ENCODE peak calls at places on chromosomes 1 and 21, in five cellular contexts. One of them, this sample, is unnamed.
A peak's percentile ranks its signal among the peaks of the same experiment; 100 is the strongest.

GRCh38 chr1:209628618-209629299 is 23.5 kb downstream of the LAMB3 start:
- DNase-seq in aorta: no peak
- DNase-seq in heart left ventricle: no peak
- DNase-seq in epithelial cell of prostate: no peak
- DNase-seq in stimulated activated CD4-positive, alpha-beta T cell treated with anti-CD3 and anti-CD28 coated beads, Interleukin-2, amount 100 ng/mL, for 48 hours: no peak
- DNase-seq in this sample: no peak

GRCh38 chr1:72371259-72372035 is 89.1 kb upstream of the NEGR1 start:
- DNase-seq in aorta: no peak
- DNase-seq in heart left ventricle: no peak
- DNase-seq in epithelial cell of prostate: no peak
- DNase-seq in stimulated activated CD4-positive, alpha-beta T cell treated with anti-CD3 and anti-CD28 coated beads, Interleukin-2, amount 100 ng/mL, for 48 hours: no peak
- DNase-seq in this sample: no peak

GRCh38 chr1:92759361-92759760 is 25.5 kb downstream of the EVI5 start:
- DNase-seq in aorta: no peak
- DNase-seq in heart left ventricle: no peak
- DNase-seq in epithelial cell of prostate: no peak
- DNase-seq in stimulated activated CD4-positive, alpha-beta T cell treated with anti-CD3 and anti-CD28 coated beads, Interleukin-2, amount 100 ng/mL, for 48 hours: no peak
- DNase-seq in this sample: no peak

GRCh38 chr1:202811296-202812175 is 782 bp downstream of the PCAT6 start:
- DNase-seq in aorta: peak; percentile 52
- DNase-seq in heart left ventricle: peak; percentile 34
- DNase-seq in epithelial cell of prostate: no peak
- DNase-seq in stimulated activated CD4-positive, alpha-beta T cell treated with anti-CD3 and anti-CD28 coated beads, Interleukin-2, amount 100 ng/mL, for 48 hours: peak; percentile 21
- DNase-seq in this sample: no peak

GRCh38 chr1:238960071-238960470 is 426.3 kb upstream of the CHRM3 start:
- DNase-seq in aorta: no peak
- DNase-seq in heart left ventricle: no peak
- DNase-seq in epithelial cell of prostate: peak; percentile 50
- DNase-seq in stimulated activated CD4-positive, alpha-beta T cell treated with anti-CD3 and anti-CD28 coated beads, Interleukin-2, amount 100 ng/mL, for 48 hours: no peak
- DNase-seq in this sample: no peak

GRCh38 chr1:203559523-203559922 is 65.6 kb downstream of the OPTC start:
- DNase-seq in aorta: peak; percentile 60
- DNase-seq in heart left ventricle: no peak
- DNase-seq in epithelial cell of prostate: no peak
- DNase-seq in stimulated activated CD4-positive, alpha-beta T cell treated with anti-CD3 and anti-CD28 coated beads, Interleukin-2, amount 100 ng/mL, for 48 hours: no peak
- DNase-seq in this sample: no peak

GRCh38 chr21:43734131-43734634 is 15.3 kb downstream of the PDXK start:
- DNase-seq in aorta: peak; percentile 42
- DNase-seq in heart left ventricle: no peak
- DNase-seq in epithelial cell of prostate: no peak
- DNase-seq in stimulated activated CD4-positive, alpha-beta T cell treated with anti-CD3 and anti-CD28 coated beads, Interleukin-2, amount 100 ng/mL, for 48 hours: no peak
- DNase-seq in this sample: no peak

GRCh38 chr1:184163674-184164470 is 112.3 kb downstream of the TSEN15 start:
- DNase-seq in aorta: no peak
- DNase-seq in heart left ventricle: no peak
- DNase-seq in epithelial cell of prostate: no peak
- DNase-seq in stimulated activated CD4-positive, alpha-beta T cell treated with anti-CD3 and anti-CD28 coated beads, Interleukin-2, amount 100 ng/mL, for 48 hours: no peak
- DNase-seq in this sample: peak; percentile 39

GRCh38 chr1:208534604-208534907 is 290.4 kb upstream of the PLXNA2 start:
- DNase-seq in aorta: no peak
- DNase-seq in heart left ventricle: no peak
- DNase-seq in epithelial cell of prostate: no peak
- DNase-seq in stimulated activated CD4-positive, alpha-beta T cell treated with anti-CD3 and anti-CD28 coated beads, Interleukin-2, amount 100 ng/mL, for 48 hours: no peak
- DNase-seq in this sample: no peak

GRCh38 chr1:231919900-231920299 is 293.3 kb downstream of the DISC1 start:
- DNase-seq in aorta: no peak
- DNase-seq in heart left ventricle: peak; percentile 41
- DNase-seq in epithelial cell of prostate: no peak
- DNase-seq in stimulated activated CD4-positive, alpha-beta T cell treated with anti-CD3 and anti-CD28 coated beads, Interleukin-2, amount 100 ng/mL, for 48 hours: no peak
- DNase-seq in this sample: no peak

GRCh38 chr21:19981938-19982337 is 1016.3 kb upstream of the NCAM2 start:
- DNase-seq in aorta: no peak
- DNase-seq in heart left ventricle: no peak
- DNase-seq in epithelial cell of prostate: no peak
- DNase-seq in stimulated activated CD4-positive, alpha-beta T cell treated with anti-CD3 and anti-CD28 coated beads, Interleukin-2, amount 100 ng/mL, for 48 hours: no peak
- DNase-seq in this sample: no peak

GRCh38 chr21:35053356-35054096 is 4.4 kb upstream of the RUNX1 start:
- DNase-seq in aorta: no peak
- DNase-seq in heart left ventricle: no peak
- DNase-seq in epithelial cell of prostate: no peak
- DNase-seq in stimulated activated CD4-positive, alpha-beta T cell treated with anti-CD3 and anti-CD28 coated beads, Interleukin-2, amount 100 ng/mL, for 48 hours: no peak
- DNase-seq in this sample: no peak

GRCh38 chr21:25566645-25567044 is 40.6 kb downstream of the MRPL39 start:
- DNase-seq in aorta: no peak
- DNase-seq in heart left ventricle: no peak
- DNase-seq in epithelial cell of prostate: no peak
- DNase-seq in stimulated activated CD4-positive, alpha-beta T cell treated with anti-CD3 and anti-CD28 coated beads, Interleukin-2, amount 100 ng/mL, for 48 hours: no peak
- DNase-seq in this sample: no peak

GRCh38 chr21:29403922-29404538 is 105.3 kb downstream of the BACH1 start:
- DNase-seq in aorta: no peak
- DNase-seq in heart left ventricle: no peak
- DNase-seq in epithelial cell of prostate: no peak
- DNase-seq in stimulated activated CD4-positive, alpha-beta T cell treated with anti-CD3 and anti-CD28 coated beads, Interleukin-2, amount 100 ng/mL, for 48 hours: no peak
- DNase-seq in this sample: no peak

GRCh38 chr21:31557956-31558838 is 101.3 kb upstream of the SOD1 start:
- DNase-seq in aorta: no peak
- DNase-seq in heart left ventricle: no peak
- DNase-seq in epithelial cell of prostate: no peak
- DNase-seq in stimulated activated CD4-positive, alpha-beta T cell treated with anti-CD3 and anti-CD28 coated beads, Interleukin-2, amount 100 ng/mL, for 48 hours: no peak
- DNase-seq in this sample: no peak

GRCh38 chr1:58741689-58742553 is 41.9 kb downstream of the JUN start:
- DNase-seq in aorta: no peak
- DNase-seq in heart left ventricle: no peak
- DNase-seq in epithelial cell of prostate: no peak
- DNase-seq in stimulated activated CD4-positive, alpha-beta T cell treated with anti-CD3 and anti-CD28 coated beads, Interleukin-2, amount 100 ng/mL, for 48 hours: no peak
- DNase-seq in this sample: no peak

GRCh38 chr1:203177471-203178039 is 1.9 kb upstream of the MYBPH start:
- DNase-seq in aorta: no peak
- DNase-seq in heart left ventricle: no peak
- DNase-seq in epithelial cell of prostate: no peak
- DNase-seq in stimulated activated CD4-positive, alpha-beta T cell treated with anti-CD3 and anti-CD28 coated beads, Interleukin-2, amount 100 ng/mL, for 48 hours: no peak
- DNase-seq in this sample: no peak

GRCh38 chr1:218361298-218362065 is 16.3 kb downstream of the TGFB2 start:
- DNase-seq in aorta: no peak
- DNase-seq in heart left ventricle: no peak
- DNase-seq in epithelial cell of prostate: no peak
- DNase-seq in stimulated activated CD4-positive, alpha-beta T cell treated with anti-CD3 and anti-CD28 coated beads, Interleukin-2, amount 100 ng/mL, for 48 hours: no peak
- DNase-seq in this sample: no peak